ENCODE peak calls at places on chromosomes 6 and 20, in five cellular contexts. One of them, this sample, is unnamed.

GRCh38 chr6:42295181-42295580 is 77.5 kb upstream of the MRPS10 start:
- DNase-seq in tibial artery: no peak
- DNase-seq in heart right ventricle: no peak
- DNase-seq in pancreas: no peak
- DNase-seq in psoas muscle: no peak
- DNase-seq in this sample: no peak

GRCh38 chr6:152575621-152576150 is 61.5 kb downstream of the SYNE1 start:
- DNase-seq in tibial artery: peak; percentile 28
- DNase-seq in heart right ventricle: no peak
- DNase-seq in pancreas: no peak
- DNase-seq in psoas muscle: no peak
- DNase-seq in this sample: no peak

GRCh38 chr6:128413291-128413690 is 107.1 kb downstream of the PTPRK start:
- DNase-seq in tibial artery: no peak
- DNase-seq in heart right ventricle: no peak
- DNase-seq in pancreas: no peak
- DNase-seq in psoas muscle: no peak
- DNase-seq in this sample: no peak

GRCh38 chr6:582370-582769 is 74.5 kb downstream of the HUS1B start:
- DNase-seq in tibial artery: no peak
- DNase-seq in heart right ventricle: no peak
- DNase-seq in pancreas: no peak
- DNase-seq in psoas muscle: no peak
- DNase-seq in this sample: peak; percentile 60

GRCh38 chr20:877814-878213 is 38.3 kb downstream of the ANGPT4 start:
- DNase-seq in tibial artery: no peak
- DNase-seq in heart right ventricle: no peak
- DNase-seq in pancreas: no peak
- DNase-seq in psoas muscle: no peak
- DNase-seq in this sample: no peak

GRCh38 chr6:68040312-68040778 is 594.7 kb upstream of the ADGRB3 start:
- DNase-seq in tibial artery: no peak
- DNase-seq in heart right ventricle: no peak
- DNase-seq in pancreas: no peak
- DNase-seq in psoas muscle: no peak
- DNase-seq in this sample: no peak

GRCh38 chr20:42531675-42531985 is 658.1 kb downstream of the PTPRT start:
- DNase-seq in tibial artery: peak; percentile 34
- DNase-seq in heart right ventricle: peak; percentile 11
- DNase-seq in pancreas: no peak
- DNase-seq in psoas muscle: no peak
- DNase-seq in this sample: no peak

GRCh38 chr6:150142657-150143501 is at the start of gene PPP1R14C:
- DNase-seq in tibial artery: no peak
- DNase-seq in heart right ventricle: peak; percentile 50
- DNase-seq in pancreas: peak; percentile 71
- DNase-seq in psoas muscle: peak; percentile 43
- DNase-seq in this sample: peak; percentile 13

GRCh38 chr20:46257887-46258286 is 50.4 kb downstream of the CDH22 start:
- DNase-seq in tibial artery: no peak
- DNase-seq in heart right ventricle: no peak
- DNase-seq in pancreas: no peak
- DNase-seq in psoas muscle: no peak
- DNase-seq in this sample: no peak

GRCh38 chr20:46253391-46253790 is 54.9 kb downstream of the CDH22 start:
- DNase-seq in tibial artery: no peak
- DNase-seq in heart right ventricle: no peak
- DNase-seq in pancreas: no peak
- DNase-seq in psoas muscle: no peak
- DNase-seq in this sample: no peak

GRCh38 chr20:46252352-46253091 is 55.8 kb downstream of the CDH22 start:
- DNase-seq in tibial artery: no peak
- DNase-seq in heart right ventricle: no peak
- DNase-seq in pancreas: no peak
- DNase-seq in psoas muscle: no peak
- DNase-seq in this sample: no peak

GRCh38 chr20:46256293-46256692 is 52.0 kb downstream of the CDH22 start:
- DNase-seq in tibial artery: no peak
- DNase-seq in heart right ventricle: no peak
- DNase-seq in pancreas: no peak
- DNase-seq in psoas muscle: no peak
- DNase-seq in this sample: no peak

GRCh38 chr20:46255440-46256104 is 52.7 kb downstream of the CDH22 start:
- DNase-seq in tibial artery: peak; percentile 35
- DNase-seq in heart right ventricle: peak; percentile 78
- DNase-seq in pancreas: peak; percentile 98
- DNase-seq in psoas muscle: peak; percentile 61
- DNase-seq in this sample: no peak
- H3K27me3 ChIP-seq in tibial artery: no peaks in the 10 kb centered on the region
- H3K27me3 ChIP-seq in heart right ventricle: peaks cover 75% of the 10 kb centered on the region
- H3K27me3 ChIP-seq in pancreas: no peaks in the 10 kb centered on the region
- H3K27me3 ChIP-seq in psoas muscle: peaks cover 40% of the 10 kb centered on the region
- H3K27me3 ChIP-seq in this sample: peaks cover 46% of the 10 kb centered on the region

GRCh38 chr6:28206527-28207243 is 18.4 kb upstream of the ZSCAN9 start:
- DNase-seq in tibial artery: no peak
- DNase-seq in heart right ventricle: no peak
- DNase-seq in pancreas: no peak
- DNase-seq in psoas muscle: no peak
- DNase-seq in this sample: no peak
- H3K27me3 ChIP-seq in tibial artery: no peaks in the 10 kb centered on the region
- H3K27me3 ChIP-seq in heart right ventricle: peaks cover 84% of the 10 kb centered on the region
- H3K27me3 ChIP-seq in pancreas: peaks cover 63% of the 10 kb centered on the region
- H3K27me3 ChIP-seq in psoas muscle: peaks cover 85% of the 10 kb centered on the region
- H3K27me3 ChIP-seq in this sample: peaks cover 74% of the 10 kb centered on the region

GRCh38 chr20:61551401-61551800 is 299.3 kb downstream of the CDH4 start:
- DNase-seq in tibial artery: no peak
- DNase-seq in heart right ventricle: no peak
- DNase-seq in pancreas: no peak
- DNase-seq in psoas muscle: no peak
- DNase-seq in this sample: no peak
- H3K27me3 ChIP-seq in tibial artery: no peaks in the 10 kb centered on the region
- H3K27me3 ChIP-seq in heart right ventricle: peaks cover 30% of the 10 kb centered on the region
- H3K27me3 ChIP-seq in pancreas: no peaks in the 10 kb centered on the region
- H3K27me3 ChIP-seq in psoas muscle: no peaks in the 10 kb centered on the region
- H3K27me3 ChIP-seq in this sample: peaks cover 46% of the 10 kb centered on the region

DNA sequence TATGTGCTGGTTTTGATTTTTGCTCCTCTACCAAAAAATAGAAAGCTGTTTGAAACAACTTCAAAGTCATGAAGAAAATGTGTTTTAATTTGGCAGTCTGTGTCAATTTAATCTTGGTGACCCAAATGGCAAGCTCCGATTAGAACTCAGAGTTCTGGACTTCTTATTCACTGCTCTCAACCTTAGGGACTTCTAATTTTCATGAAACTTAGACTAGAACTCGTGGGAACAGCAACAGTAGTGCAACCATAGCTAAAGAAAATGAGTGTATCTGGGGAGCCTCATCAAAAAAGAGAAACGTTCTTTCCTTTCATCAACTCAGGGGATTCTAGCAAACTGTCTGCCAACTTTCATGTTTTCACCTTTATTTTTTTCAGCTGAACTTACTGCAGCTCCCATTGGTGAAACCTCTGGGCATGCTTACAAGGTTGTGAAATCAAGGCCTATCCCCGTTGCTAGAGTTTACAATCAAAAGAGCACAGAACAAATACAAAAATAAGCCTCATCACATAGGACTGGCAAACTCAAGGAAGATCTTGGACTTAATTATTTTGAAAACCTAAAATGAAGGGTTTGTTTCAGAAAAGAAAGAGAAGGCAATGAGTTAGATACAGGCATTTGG is 114.0 kb upstream of the HSF2 start:
- DNase-seq in tibial artery: peak; percentile 33
- DNase-seq in heart right ventricle: no peak
- DNase-seq in pancreas: no peak
- DNase-seq in psoas muscle: no peak
- DNase-seq in this sample: no peak
- H3K27me3 ChIP-seq in tibial artery: no peaks in the 10 kb centered on the region
- H3K27me3 ChIP-seq in heart right ventricle: no peaks in the 10 kb centered on the region
- H3K27me3 ChIP-seq in pancreas: no peaks in the 10 kb centered on the region
- H3K27me3 ChIP-seq in psoas muscle: no peaks in the 10 kb centered on the region
- H3K27me3 ChIP-seq in this sample: no peaks in the 10 kb centered on the region

GRCh38 chr6:106724848-106725247 is 95.5 kb downstream of the QRSL1 start:
- DNase-seq in tibial artery: no peak
- DNase-seq in heart right ventricle: no peak
- DNase-seq in pancreas: no peak
- DNase-seq in psoas muscle: no peak
- DNase-seq in this sample: no peak
- H3K27me3 ChIP-seq in tibial artery: no peaks in the 10 kb centered on the region
- H3K27me3 ChIP-seq in heart right ventricle: no peaks in the 10 kb centered on the region
- H3K27me3 ChIP-seq in pancreas: no peaks in the 10 kb centered on the region
- H3K27me3 ChIP-seq in psoas muscle: no peaks in the 10 kb centered on the region
- H3K27me3 ChIP-seq in this sample: no peaks in the 10 kb centered on the region

DNA sequence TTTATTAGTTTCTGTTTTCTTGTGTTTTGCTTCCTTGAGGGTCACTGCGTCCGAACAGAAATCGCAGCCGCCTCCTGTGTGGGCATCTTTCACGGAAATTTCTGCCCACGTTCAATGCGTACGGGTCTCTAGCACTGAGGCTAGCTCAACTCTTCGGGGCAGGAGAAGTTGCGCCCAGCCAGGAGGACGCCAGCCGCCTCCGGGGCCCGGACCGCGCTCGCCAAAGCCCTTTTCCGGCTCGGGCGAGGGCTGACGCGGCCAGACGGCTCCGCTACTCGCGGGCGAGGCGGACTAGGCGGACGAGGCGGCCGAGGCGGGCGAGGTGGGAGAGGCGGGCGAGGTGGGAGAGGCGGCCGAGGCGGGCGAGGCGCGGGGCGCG is 845 bp downstream of the TFAP2B start:
- DNase-seq in tibial artery: no peak
- DNase-seq in heart right ventricle: no peak
- DNase-seq in pancreas: peak; percentile 72
- DNase-seq in psoas muscle: no peak
- DNase-seq in this sample: no peak
- H3K27me3 ChIP-seq in tibial artery: no peaks in the 10 kb centered on the region
- H3K27me3 ChIP-seq in heart right ventricle: peaks cover 92% of the 10 kb centered on the region
- H3K27me3 ChIP-seq in pancreas: peaks cover 47% of the 10 kb centered on the region
- H3K27me3 ChIP-seq in psoas muscle: peaks cover 100% of the 10 kb centered on the region
- H3K27me3 ChIP-seq in this sample: peaks cover 88% of the 10 kb centered on the region

DNA sequence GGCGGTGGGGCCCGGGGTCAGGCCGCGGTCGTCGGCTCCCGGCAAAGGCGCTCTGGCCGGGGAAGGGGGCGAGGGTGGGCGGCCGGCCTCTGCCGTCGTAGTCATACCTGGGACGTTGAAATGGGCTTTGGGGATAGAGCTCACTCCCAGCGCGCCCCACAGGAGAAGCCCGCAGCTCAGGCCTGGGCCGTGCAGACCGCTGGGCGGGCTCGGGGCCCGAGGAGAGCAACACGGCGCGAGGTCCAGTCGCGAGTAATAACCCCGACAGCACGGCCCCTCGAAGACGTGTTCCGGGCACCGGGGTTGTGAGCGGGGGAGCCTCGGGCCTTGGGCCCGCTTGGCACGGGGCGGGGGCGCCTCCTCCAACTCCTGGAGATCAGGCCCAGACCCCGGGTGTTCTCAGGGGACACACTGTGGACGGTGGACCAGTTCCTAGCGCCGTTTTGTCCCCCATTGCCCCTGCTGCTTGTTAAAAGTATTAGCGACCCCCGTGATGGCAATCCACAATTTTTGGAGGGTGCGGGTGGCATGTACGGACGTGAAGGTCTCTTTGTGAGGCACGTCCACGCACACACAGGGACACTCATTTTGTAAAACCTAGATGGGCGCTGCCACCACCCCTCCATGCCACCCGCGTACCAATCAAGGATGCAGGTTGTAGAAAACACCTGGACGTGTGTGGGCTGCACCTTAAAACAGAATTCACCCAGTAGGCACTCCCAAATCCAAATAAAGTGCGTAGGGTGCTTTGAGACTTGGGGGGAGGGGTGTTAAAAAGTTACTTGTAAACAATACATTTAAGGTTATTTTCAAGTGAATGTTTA is 11.0 kb downstream of the FOXC1 start:
- DNase-seq in tibial artery: no peak
- DNase-seq in heart right ventricle: no peak
- DNase-seq in pancreas: peak; percentile 50
- DNase-seq in psoas muscle: no peak
- DNase-seq in this sample: no peak
- H3K27me3 ChIP-seq in tibial artery: no peaks in the 10 kb centered on the region
- H3K27me3 ChIP-seq in heart right ventricle: peaks cover 77% of the 10 kb centered on the region
- H3K27me3 ChIP-seq in pancreas: no peaks in the 10 kb centered on the region
- H3K27me3 ChIP-seq in psoas muscle: peaks cover 87% of the 10 kb centered on the region
- H3K27me3 ChIP-seq in this sample: peaks cover 100% of the 10 kb centered on the region

GRCh38 chr20:58781138-58781537 is 69.6 kb downstream of the GNAS-AS1 start:
- DNase-seq in tibial artery: no peak
- DNase-seq in heart right ventricle: no peak
- DNase-seq in pancreas: no peak
- DNase-seq in psoas muscle: no peak
- DNase-seq in this sample: no peak

GRCh38 chr20:58784321-58785074 is 66.2 kb downstream of the GNAS-AS1 start:
- DNase-seq in tibial artery: no peak
- DNase-seq in heart right ventricle: no peak
- DNase-seq in pancreas: no peak
- DNase-seq in psoas muscle: no peak
- DNase-seq in this sample: no peak

GRCh38 chr20:58787211-58788067 is 63.3 kb downstream of the GNAS-AS1 start:
- DNase-seq in tibial artery: no peak
- DNase-seq in heart right ventricle: no peak
- DNase-seq in pancreas: no peak
- DNase-seq in psoas muscle: no peak
- DNase-seq in this sample: no peak

GRCh38 chr20:58778774-58779173 is 71.9 kb downstream of the GNAS-AS1 start:
- DNase-seq in tibial artery: no peak
- DNase-seq in heart right ventricle: no peak
- DNase-seq in pancreas: peak; percentile 4
- DNase-seq in psoas muscle: no peak
- DNase-seq in this sample: no peak

GRCh38 chr20:58783515-58783914 is 67.2 kb downstream of the GNAS-AS1 start:
- DNase-seq in tibial artery: no peak
- DNase-seq in heart right ventricle: no peak
- DNase-seq in pancreas: no peak
- DNase-seq in psoas muscle: no peak
- DNase-seq in this sample: no peak
- H3K27me3 ChIP-seq in tibial artery: no peaks in the 10 kb centered on the region
- H3K27me3 ChIP-seq in heart right ventricle: peaks cover 68% of the 10 kb centered on the region
- H3K27me3 ChIP-seq in pancreas: no peaks in the 10 kb centered on the region
- H3K27me3 ChIP-seq in psoas muscle: peaks cover 26% of the 10 kb centered on the region
- H3K27me3 ChIP-seq in this sample: peaks cover 9% of the 10 kb centered on the region

DNA sequence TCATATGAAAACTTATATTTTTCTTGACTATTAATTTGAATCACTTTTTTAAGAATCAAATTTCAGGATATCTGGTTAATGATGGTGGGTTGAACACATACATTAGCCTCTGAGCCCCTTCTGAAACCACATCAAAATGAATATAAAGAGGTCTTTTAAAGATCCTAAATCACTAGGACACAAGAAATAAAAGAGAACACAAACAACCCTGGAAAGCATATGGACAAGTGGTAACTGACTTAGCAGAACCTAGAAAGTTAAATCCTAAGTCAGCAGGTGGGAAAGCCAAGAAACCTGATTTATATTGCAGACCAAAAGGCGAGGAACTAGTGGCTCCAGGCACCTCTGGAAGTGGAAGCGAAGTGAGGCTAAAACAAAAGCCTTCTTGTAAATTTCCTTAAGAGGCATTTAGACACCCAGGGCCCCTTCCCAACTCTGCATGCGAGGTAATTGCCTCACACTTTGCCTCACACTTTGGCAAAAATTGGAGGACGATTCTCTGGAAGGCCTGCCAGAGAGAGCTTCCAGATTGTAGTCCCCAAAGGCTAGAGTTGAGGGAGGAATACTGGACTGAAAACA is 293.9 kb downstream of the KHDC1L start:
- DNase-seq in tibial artery: no peak
- DNase-seq in heart right ventricle: no peak
- DNase-seq in pancreas: no peak
- DNase-seq in psoas muscle: no peak
- DNase-seq in this sample: peak; percentile 3
- H3K27me3 ChIP-seq in tibial artery: no peaks in the 10 kb centered on the region
- H3K27me3 ChIP-seq in heart right ventricle: no peaks in the 10 kb centered on the region
- H3K27me3 ChIP-seq in pancreas: no peaks in the 10 kb centered on the region
- H3K27me3 ChIP-seq in psoas muscle: no peaks in the 10 kb centered on the region
- H3K27me3 ChIP-seq in this sample: no peaks in the 10 kb centered on the region